ENCODE peak calls at places on chromosomes 4 and X, in six cellular contexts. Y is mammary epithelial cell, P is uterus, I is esophagus squamous epithelium, H is breast epithelium, L is body of pancreas. U is an unnamed sample.

GRCh38 chr4:62898115-62898514 is 1511.1 kb downstream of the TECRL start:
- DNase-seq in P (no peak), Y (no peak), L (no peak), I (no peak), H (no peak), U (no peak)

GRCh38 chr4:181548873-181549541 is 694.2 kb upstream of the TENM3 start:
- DNase-seq in Y (peak; percentile 79), H (no peak), P (no peak), L (no peak), I (no peak), U (no peak)

GRCh38 chr4:37858112-37858511 is 31.6 kb downstream of the PGM2 start:
- DNase-seq in L (no peak), P (no peak), H (no peak), I (no peak), Y (no peak), U (no peak)

GRCh38 chrX:50211510-50211909 is 6.9 kb downstream of the CCNB3 start:
- DNase-seq in I (no peak), P (no peak), H (no peak), Y (peak; percentile 5), L (peak; percentile 9), U (no peak)

GRCh38 chr4:88697588-88698329 is at the start of gene NAP1L5:
- DNase-seq in P (peak; percentile 77), I (no peak), H (no peak), L (peak; percentile 69), Y (peak; percentile 32), U (peak; percentile 67)

GRCh38 chr4:185811509-185812364 is at the start of gene SORBS2:
- DNase-seq in Y (peak; percentile 70), H (peak; percentile 65), L (peak; percentile 88), I (no peak), P (no peak), U (no peak)

GRCh38 chrX:56233100-56233499 is 944 bp downstream of the KLF8 start:
- DNase-seq in H (no peak), L (peak; percentile 10), P (peak; percentile 17), Y (no peak), I (no peak), U (no peak)

GRCh38 chr4:54176202-54176601 is 52.9 kb upstream of the PDGFRA start:
- DNase-seq in H (no peak), L (no peak), Y (no peak), P (no peak), I (no peak), U (no peak)

GRCh38 chr4:60365176-60365575 is 835.0 kb upstream of the ADGRL3 start:
- DNase-seq in P (no peak), Y (no peak), L (no peak), H (no peak), I (no peak), U (no peak)

GRCh38 chr4:38128478-38129451 is 168.6 kb downstream of the PTTG2 start:
- DNase-seq in P (no peak), H (no peak), I (no peak), Y (peak; percentile 100), L (no peak), U (no peak)

GRCh38 chrX:155983326-155983725 is 14.2 kb upstream of the IL9R start:
- DNase-seq in I (no peak), P (no peak), L (no peak), Y (no peak), H (no peak), U (no peak)

GRCh38 chrX:133254666-133255065 is 36.5 kb upstream of the TFDP3 start:
- DNase-seq in P (no peak), L (no peak), Y (peak; percentile 34), I (no peak), H (no peak), U (no peak)

GRCh38 chrX:96004386-96004785 is 680.3 kb upstream of the DIAPH2 start:
- DNase-seq in Y (peak; percentile 45), I (no peak), P (no peak), L (no peak), H (no peak), U (no peak)

GRCh38 chrX:131081772-131082755 is 23.9 kb downstream of the ARHGAP36 start:
- DNase-seq in P (no peak), H (no peak), I (no peak), Y (no peak), L (no peak), U (no peak)

GRCh38 chr4:7027284-7027683 is 15.9 kb upstream of the TADA2B start:
- DNase-seq in H (no peak), I (no peak), L (no peak), P (no peak), Y (no peak), U (no peak)
- H3K36me3 ChIP-seq in H (peaks cover 11% of the 10 kb centered on the region), I (peaks cover 100% of the 10 kb centered on the region), L (peaks cover 24% of the 10 kb centered on the region), P (no peaks in the 10 kb centered on the region), Y (peaks cover 11% of the 10 kb centered on the region), U (peaks cover 6% of the 10 kb centered on the region)

GRCh38 chrX:40079572-40079971 is 18.2 kb downstream of the BCOR start:
- DNase-seq in I (no peak), P (no peak), H (no peak), L (no peak), Y (no peak), U (no peak)
- H3K27ac ChIP-seq in I (no peak overlapping the region), P (no peak overlapping the region), H (no peak overlapping the region), L (no peak overlapping the region), Y (no peak overlapping the region), U (no peak overlapping the region)

GRCh38 chr4:751676-752075 is 46.0 kb downstream of the PCGF3 start:
- DNase-seq in Y (no peak), P (no peak), H (no peak), I (no peak), L (no peak), U (no peak)
- H3K36me3 ChIP-seq in Y (peaks cover 3% of the 10 kb centered on the region), P (no peaks in the 10 kb centered on the region), H (no peaks in the 10 kb centered on the region), I (peaks cover 84% of the 10 kb centered on the region), L (peaks cover 4% of the 10 kb centered on the region), U (peaks cover 56% of the 10 kb centered on the region)

DNA sequence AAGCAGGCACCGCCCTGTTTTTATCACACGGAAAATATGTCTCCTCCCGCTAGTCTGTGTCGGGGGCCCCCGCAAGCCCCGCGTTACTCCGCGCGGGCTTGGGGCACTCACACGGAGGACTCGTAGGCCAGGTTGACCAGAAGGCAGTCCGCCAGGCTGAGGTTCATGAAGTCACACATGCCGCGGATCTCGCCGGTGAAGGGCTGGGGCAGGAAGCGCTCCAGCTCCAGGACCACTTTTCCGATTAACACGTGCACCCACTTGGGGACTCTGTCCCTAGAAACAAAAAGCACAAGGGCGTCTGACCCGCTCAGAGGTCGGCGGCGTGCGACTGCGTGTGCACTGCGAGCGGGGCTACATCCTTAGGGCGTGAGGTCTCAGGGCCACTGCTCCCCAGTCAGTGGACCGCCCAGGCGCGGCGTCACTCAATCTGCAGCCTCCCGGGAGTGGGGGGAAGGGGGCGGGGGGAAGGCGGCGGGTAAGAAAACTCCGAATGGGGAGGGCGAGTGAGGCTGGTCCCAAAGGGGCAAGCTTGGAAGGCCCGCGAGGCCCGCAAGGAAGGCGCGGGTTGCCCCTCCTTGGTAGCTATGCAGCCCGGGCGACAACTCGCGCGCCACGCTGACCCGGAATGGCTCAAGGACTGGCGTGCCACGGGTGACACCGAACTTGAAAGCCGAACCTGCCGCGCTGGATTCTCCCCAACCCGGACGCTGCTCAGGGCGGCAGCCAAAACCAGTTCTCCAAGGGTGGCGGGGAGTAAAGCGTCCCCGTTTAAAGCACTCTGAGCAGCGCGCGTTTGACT is 722 bp downstream of the NAAA start:
- DNase-seq in P (peak; percentile 62), I (peak; percentile 51), L (peak; percentile 72), H (peak; percentile 63), Y (peak; percentile 17), U (peak; percentile 86)
- H3K27ac ChIP-seq in P (peak overlapping the region; percentile 72), I (peak overlapping the region; percentile 82), L (peak overlapping the region; percentile 61), H (peak overlapping the region; percentile 86), Y (peak overlapping the region; percentile 15), U (peak overlapping the region; percentile 83)

GRCh38 chr4:153785830-153786721 is 2.8 kb downstream of the SFRP2 start:
- DNase-seq in L (no peak), H (no peak), P (no peak), Y (no peak), I (no peak), U (no peak)

GRCh38 chr4:153789741-153790651 is 1.1 kb upstream of the SFRP2 start:
- DNase-seq in L (no peak), H (no peak), Y (no peak), P (no peak), I (no peak), U (no peak)

GRCh38 chr4:153788064-153788418 is 842 bp downstream of the SFRP2 start:
- DNase-seq in I (no peak), L (no peak), P (no peak), H (no peak), Y (no peak), U (peak; percentile 44)

GRCh38 chr4:153788419-153789276 is at the start of gene SFRP2:
- DNase-seq in P (no peak), H (no peak), L (peak; percentile 41), Y (no peak), I (no peak), U (no peak)

GRCh38 chr4:153787156-153787555 is 1.7 kb downstream of the SFRP2 start:
- DNase-seq in P (no peak), L (no peak), H (no peak), I (no peak), Y (no peak), U (no peak)
- H3K36me3 ChIP-seq in P (no peaks in the 10 kb centered on the region), L (no peaks in the 10 kb centered on the region), H (no peaks in the 10 kb centered on the region), I (no peaks in the 10 kb centered on the region), Y (no peaks in the 10 kb centered on the region), U (no peaks in the 10 kb centered on the region)

DNA sequence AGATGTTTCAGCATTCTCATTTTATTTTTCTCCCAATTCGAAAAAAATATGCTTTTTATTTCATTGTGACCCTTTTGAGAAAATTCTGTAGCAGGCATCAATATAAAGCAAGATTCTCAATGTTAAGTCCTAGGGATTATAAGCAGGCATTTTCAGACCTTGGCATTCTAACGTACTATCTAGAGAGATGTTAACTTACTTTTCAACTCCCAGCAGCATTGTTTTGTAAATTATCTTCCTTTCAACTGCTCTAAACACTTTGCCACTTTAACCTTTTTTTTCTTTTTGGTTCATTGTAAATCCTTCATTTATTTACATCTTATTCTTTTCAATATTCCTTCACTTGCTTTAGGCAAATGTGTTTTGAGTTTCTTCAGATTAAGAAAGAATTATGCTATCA is 333.2 kb downstream of the ARHGAP24 start:
- DNase-seq in H (no peak), P (no peak), Y (no peak), L (no peak), I (no peak), U (no peak)
- H3K27ac ChIP-seq in H (no peak overlapping the region), P (peak overlapping the region; percentile 46), Y (no peak overlapping the region), L (no peak overlapping the region), I (no peak overlapping the region), U (peak overlapping the region; percentile 66)

U was measured in heart left ventricle.